ENCODE peak calls at places on chromosome 22, in seven cellular contexts. W is hepatocyte, A is body of pancreas, F is prostate gland, N is psoas muscle, S is A549, Y is tibial nerve. D is an unnamed sample.
A peak's percentile ranks its signal among the peaks of the same experiment; 100 is the strongest.

GRCh38 chr22:43127166-43127908 is 15.9 kb downstream of the MCAT start:
- DNase-seq in S (no peak), A (no peak), F (no peak), Y (no peak), N (no peak), W (peak; percentile 75), D (no peak)

GRCh38 chr22:26658671-26659478 is 1.5 kb downstream of the MIAT start:
- DNase-seq in Y (no peak), F (peak; percentile 27), S (peak; percentile 93), W (peak; percentile 85), N (peak; percentile 71), A (peak; percentile 28), D (peak; percentile 80)

GRCh38 chr22:22810018-22810427 is 77.6 kb upstream of the IGLL5 start:
- DNase-seq in W (peak; percentile 77), F (no peak), N (peak; percentile 71), S (peak; percentile 46), A (peak; percentile 57), Y (no peak), D (peak; percentile 46)

GRCh38 chr22:27476729-27477128 is 324.8 kb downstream of the MN1 start:
- DNase-seq in N (no peak), A (no peak), F (no peak), S (peak; percentile 47), Y (no peak), W (peak; percentile 78), D (no peak)

GRCh38 chr22:22756109-22756508 is 111.7 kb downstream of the GGTLC2 start:
- DNase-seq in S (no peak), Y (no peak), F (no peak), W (no peak), N (no peak), A (no peak), D (no peak)

GRCh38 chr22:33328789-33329296 is 270.7 kb upstream of the SYN3 start:
- DNase-seq in N (no peak), S (peak; percentile 74), W (peak; percentile 37), Y (no peak), A (no peak), F (no peak), D (no peak)

GRCh38 chr22:49747130-49747529 is 80.5 kb downstream of the BRD1 start:
- DNase-seq in N (no peak), F (no peak), Y (no peak), W (no peak), S (no peak), A (no peak), D (no peak)

GRCh38 chr22:22245935-22246525 is 1.4 kb downstream of the VPREB1 start:
- DNase-seq in Y (no peak), A (no peak), S (no peak), F (no peak), W (no peak), N (no peak), D (no peak)

GRCh38 chr22:48955351-48956311 is 872.0 kb downstream of the BRD1 start:
- DNase-seq in F (peak; percentile 3), W (no peak), A (no peak), N (no peak), Y (no peak), S (no peak), D (no peak)

GRCh38 chr22:29758959-29759358 is 7.8 kb downstream of the ZMAT5 start:
- DNase-seq in W (no peak), F (no peak), N (no peak), S (no peak), A (no peak), Y (no peak), D (no peak)

GRCh38 chr22:50217543-50218152 is 16.8 kb downstream of the SELENOO start:
- DNase-seq in Y (no peak), N (peak; percentile 53), S (no peak), A (no peak), F (no peak), W (no peak), D (peak; percentile 39)

GRCh38 chr22:25137577-25138525 is 61.8 kb upstream of the CRYBB3 start:
- DNase-seq in F (peak; percentile 66), A (peak; percentile 56), N (no peak), Y (no peak), S (no peak), W (no peak), D (no peak)

GRCh38 chr22:28943501-28943879 is 60.1 kb downstream of the ZNRF3 start:
- DNase-seq in N (no peak), W (no peak), Y (no peak), A (peak; percentile 49), S (no peak), F (no peak), D (no peak)

GRCh38 chr22:22938672-22939536 is 51.3 kb downstream of the IGLL5 start:
- DNase-seq in N (no peak), S (no peak), Y (no peak), F (no peak), A (no peak), W (no peak), D (no peak)

GRCh38 chr22:47032091-47032943 is 269.9 kb downstream of the TBC1D22A start:
- DNase-seq in A (peak; percentile 87), N (peak; percentile 36), S (no peak), W (no peak), Y (no peak), F (no peak), D (no peak)

GRCh38 chr22:35220221-35220620 is 37.1 kb upstream of the HMGXB4 start:
- DNase-seq in Y (no peak), F (no peak), W (no peak), S (no peak), N (no peak), A (no peak), D (no peak)

GRCh38 chr22:26718905-26719304 is 61.5 kb downstream of the MIAT start:
- DNase-seq in F (no peak), N (no peak), W (no peak), A (no peak), Y (no peak), S (peak; percentile 73), D (no peak)

GRCh38 chr22:46149493-46149997 is 781 bp upstream of the PPARA start:
- DNase-seq in N (peak; percentile 84), W (peak; percentile 56), S (no peak), F (peak; percentile 53), Y (peak; percentile 54), A (peak; percentile 81), D (peak; percentile 49)

GRCh38 chr22:42946551-42947198 is 68.3 kb downstream of the PACSIN2 start:
- DNase-seq in W (no peak), F (no peak), N (no peak), A (no peak), S (no peak), Y (no peak), D (no peak)

GRCh38 chr22:25777870-25778269 is 35.9 kb downstream of the MYO18B start:
- DNase-seq in F (peak; percentile 16), S (peak; percentile 69), Y (no peak), N (peak; percentile 35), A (no peak), W (peak; percentile 55), D (no peak)

GRCh38 chr22:46830001-46830715 is 67.7 kb downstream of the TBC1D22A start:
- DNase-seq in N (peak; percentile 73), S (peak; percentile 69), F (peak; percentile 32), A (peak; percentile 30), W (peak; percentile 27), Y (peak; percentile 36), D (no peak)

GRCh38 chr22:44341431-44342346 is 28.9 kb upstream of the SHISAL1 start:
- DNase-seq in S (no peak), W (peak; percentile 61), N (no peak), Y (no peak), A (no peak), F (peak; percentile 26), D (no peak)

GRCh38 chr22:39351689-39352214 is 2.0 kb downstream of the SYNGR1 start:
- DNase-seq in W (no peak), S (no peak), F (no peak), N (no peak), A (no peak), Y (no peak), D (no peak)
- H3K27ac ChIP-seq in W (peak overlapping the region; percentile 66), S (no peak overlapping the region), F (peak overlapping the region; percentile 76), N (no peak overlapping the region), A (no peak overlapping the region), Y (peak overlapping the region; percentile 93), D (peak overlapping the region; percentile 82)

GRCh38 chr22:20625270-20625669 is 117.9 kb downstream of the MED15 start:
- DNase-seq in N (no peak), A (no peak), S (no peak), Y (no peak), F (no peak), W (no peak), D (no peak)

GRCh38 chr22:20626811-20627210 is 119.4 kb downstream of the MED15 start:
- DNase-seq in N (no peak), F (no peak), A (no peak), S (no peak), Y (no peak), W (no peak), D (no peak)

GRCh38 chr22:20621162-20621561 is 113.8 kb downstream of the MED15 start:
- DNase-seq in W (no peak), S (no peak), Y (no peak), F (no peak), N (no peak), A (no peak), D (no peak)

GRCh38 chr22:20622650-20623339 is 115.4 kb downstream of the MED15 start:
- DNase-seq in N (no peak), F (no peak), W (no peak), S (no peak), Y (no peak), A (no peak), D (no peak)

DNA sequence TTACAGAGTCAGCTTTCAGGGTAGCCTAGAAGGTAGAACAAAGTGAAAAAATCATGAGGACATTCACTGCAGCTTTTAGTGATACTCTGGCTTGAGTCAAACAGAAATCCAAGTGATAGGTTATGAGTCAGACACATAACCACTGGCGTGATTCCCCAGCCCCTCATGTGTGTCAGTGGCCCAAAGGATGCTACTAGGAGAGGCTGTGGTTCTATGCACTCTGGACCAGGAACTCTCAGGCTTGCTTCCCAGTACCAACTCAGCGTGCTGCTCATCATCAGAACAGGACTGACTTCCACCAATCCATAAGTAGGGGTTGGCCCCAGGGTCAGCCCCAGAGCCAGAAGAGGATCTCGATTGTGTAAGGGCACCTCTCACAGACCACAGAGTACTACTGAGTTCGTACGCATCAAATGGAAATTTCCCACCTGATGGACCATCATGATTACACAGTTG is 116.8 kb downstream of the MED15 start:
- DNase-seq in S (no peak), F (no peak), N (peak; percentile 12), W (no peak), Y (no peak), A (no peak), D (no peak)
- H3K27ac ChIP-seq in S (no peak overlapping the region), F (no peak overlapping the region), N (no peak overlapping the region), W (no peak overlapping the region), Y (no peak overlapping the region), A (no peak overlapping the region), D (no peak overlapping the region)

GRCh38 chr22:40491990-40492631 is 121.7 kb downstream of the SGSM3 start:
- DNase-seq in S (no peak), F (no peak), W (no peak), N (no peak), A (no peak), Y (no peak), D (no peak)
- H3K27ac ChIP-seq in S (peak overlapping the region; percentile 80), F (no peak overlapping the region), W (peak overlapping the region; percentile 44), N (peak overlapping the region; percentile 78), A (peak overlapping the region; percentile 23), Y (peak overlapping the region; percentile 65), D (peak overlapping the region; percentile 72)

DNA sequence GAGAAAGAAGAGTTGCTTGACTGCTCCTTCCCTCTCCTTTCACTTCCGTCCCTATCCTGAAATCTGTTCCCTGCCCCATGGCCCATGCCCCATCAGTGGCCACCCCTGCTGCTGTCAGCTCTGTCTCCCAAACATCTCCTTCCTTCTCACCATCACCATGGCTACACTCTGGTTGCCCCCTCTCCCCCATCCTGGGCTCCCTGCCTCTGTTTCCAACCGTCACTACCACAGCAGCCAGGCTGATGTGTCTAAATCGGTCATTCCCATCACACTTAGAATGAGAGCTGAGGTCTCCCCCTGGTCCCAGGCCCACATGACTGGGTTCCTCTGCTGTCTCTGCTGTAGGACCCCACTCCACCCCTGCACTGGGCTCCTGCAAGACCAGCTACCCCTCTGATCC is 54.6 kb upstream of the EIF3D start:
- DNase-seq in F (no peak), A (no peak), N (no peak), W (no peak), S (no peak), Y (no peak), D (no peak)
- H3K27ac ChIP-seq in F (no peak overlapping the region), A (no peak overlapping the region), N (no peak overlapping the region), W (no peak overlapping the region), S (no peak overlapping the region), Y (no peak overlapping the region), D (no peak overlapping the region)